ENCODE peak calls at places on chromosomes 13 and 19, in four cellular contexts. One of them, this sample, is unnamed.

GRCh38 chr19:47581605-47582319 is 8.8 kb upstream of the ZNF541 start:
- DNase-seq in aorta: no peak
- DNase-seq in cardiac muscle cell: no peak
- DNase-seq in heart right ventricle: no peak
- DNase-seq in this sample: no peak

GRCh38 chr19:35727053-35727955 is 9.5 kb downstream of the KMT2B start:
- DNase-seq in aorta: no peak
- DNase-seq in cardiac muscle cell: no peak
- DNase-seq in heart right ventricle: no peak
- DNase-seq in this sample: no peak

GRCh38 chr19:56138069-56138468 is 3.0 kb upstream of the ZNF444 start:
- DNase-seq in aorta: no peak
- DNase-seq in cardiac muscle cell: no peak
- DNase-seq in heart right ventricle: no peak
- DNase-seq in this sample: no peak

GRCh38 chr19:8088752-8089663 is 36.4 kb downstream of the CCL25 start:
- DNase-seq in aorta: no peak
- DNase-seq in cardiac muscle cell: no peak
- DNase-seq in heart right ventricle: no peak
- DNase-seq in this sample: no peak

GRCh38 chr13:51783432-51784094 is 20.4 kb downstream of the DHRS12 start:
- DNase-seq in aorta: no peak
- DNase-seq in cardiac muscle cell: no peak
- DNase-seq in heart right ventricle: no peak
- DNase-seq in this sample: no peak

GRCh38 chr19:6047741-6048231 is 62.5 kb downstream of the RFX2 start:
- DNase-seq in aorta: peak; percentile 46
- DNase-seq in cardiac muscle cell: peak; percentile 52
- DNase-seq in heart right ventricle: no peak
- DNase-seq in this sample: no peak

GRCh38 chr13:40629678-40630384 is 36.6 kb downstream of the FOXO1 start:
- DNase-seq in aorta: no peak
- DNase-seq in cardiac muscle cell: no peak
- DNase-seq in heart right ventricle: no peak
- DNase-seq in this sample: no peak

GRCh38 chr13:98780451-98780850 is 28.0 kb upstream of the SLC15A1 start:
- DNase-seq in aorta: no peak
- DNase-seq in cardiac muscle cell: no peak
- DNase-seq in heart right ventricle: no peak
- DNase-seq in this sample: no peak

GRCh38 chr19:8390617-8390981 is 439 bp downstream of the RAB11B start:
- DNase-seq in aorta: peak; percentile 96
- DNase-seq in cardiac muscle cell: peak; percentile 94
- DNase-seq in heart right ventricle: peak; percentile 98
- DNase-seq in this sample: peak; percentile 96

GRCh38 chr19:17824339-17824738 is 3.0 kb upstream of the INSL3 start:
- DNase-seq in aorta: no peak
- DNase-seq in cardiac muscle cell: no peak
- DNase-seq in heart right ventricle: no peak
- DNase-seq in this sample: no peak

GRCh38 chr13:69904784-69905183 is 202.8 kb upstream of the ATXN8OS start:
- DNase-seq in aorta: no peak
- DNase-seq in cardiac muscle cell: no peak
- DNase-seq in heart right ventricle: no peak
- DNase-seq in this sample: no peak

GRCh38 chr13:79973533-79973963 is 367.4 kb downstream of the SPRY2 start:
- DNase-seq in aorta: no peak
- DNase-seq in cardiac muscle cell: no peak
- DNase-seq in heart right ventricle: peak; percentile 22
- DNase-seq in this sample: no peak

GRCh38 chr13:79194272-79194671 is 211.8 kb downstream of the RBM26 start:
- DNase-seq in aorta: no peak
- DNase-seq in cardiac muscle cell: no peak
- DNase-seq in heart right ventricle: no peak
- DNase-seq in this sample: no peak

GRCh38 chr13:110306340-110306959 is 507 bp downstream of the COL4A1 start:
- DNase-seq in aorta: no peak
- DNase-seq in cardiac muscle cell: peak; percentile 65
- DNase-seq in heart right ventricle: no peak
- DNase-seq in this sample: peak; percentile 76

GRCh38 chr13:110309159-110309476 is 2.0 kb downstream of the COL4A2 start:
- DNase-seq in aorta: no peak
- DNase-seq in cardiac muscle cell: no peak
- DNase-seq in heart right ventricle: no peak
- DNase-seq in this sample: no peak

GRCh38 chr13:110306960-110307696 is at the start of the genes COL4A1 and COL4A2:
- DNase-seq in aorta: peak; percentile 80
- DNase-seq in cardiac muscle cell: peak; percentile 83
- DNase-seq in heart right ventricle: peak; percentile 86
- DNase-seq in this sample: peak; percentile 87

GRCh38 chr13:110308377-110309158 is 1.5 kb downstream of the COL4A2 start:
- DNase-seq in aorta: no peak
- DNase-seq in cardiac muscle cell: peak; percentile 78
- DNase-seq in heart right ventricle: no peak
- DNase-seq in this sample: peak; percentile 77

DNA sequence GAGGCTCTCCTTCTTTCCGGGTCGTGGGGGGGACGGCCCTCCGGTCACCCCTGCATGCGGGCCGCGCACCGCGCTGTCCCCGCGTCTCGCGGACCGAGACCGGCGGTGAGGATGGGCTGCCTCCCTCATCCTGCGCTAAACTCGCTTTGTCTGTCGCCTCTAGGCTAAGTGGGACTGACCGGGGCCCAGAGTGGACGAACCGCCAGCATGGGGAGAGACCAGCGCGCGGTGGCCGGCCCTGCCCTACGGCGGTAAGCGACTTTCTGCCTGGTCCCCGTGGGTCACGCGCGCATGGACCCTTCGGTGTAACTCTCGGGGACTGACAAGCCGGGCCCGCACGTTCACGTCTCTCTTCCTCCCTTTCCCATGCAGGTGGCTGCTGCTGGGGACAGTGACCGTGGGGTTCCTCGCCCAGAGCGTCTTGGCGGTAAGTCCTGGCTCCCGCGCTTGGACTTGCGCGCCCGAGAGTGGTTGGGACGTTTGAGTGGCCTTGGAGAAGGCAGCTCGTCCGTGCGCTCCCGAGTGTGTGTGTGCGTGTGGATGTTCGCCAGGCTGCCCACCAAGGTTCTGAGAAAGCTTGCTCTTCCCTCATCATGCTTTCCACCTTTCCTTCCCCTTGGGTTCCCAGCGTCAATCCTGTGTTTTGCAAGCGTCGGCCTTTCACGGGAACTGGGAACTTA is 753 bp downstream of the COL4A2 start:
- DNase-seq in aorta: no peak
- DNase-seq in cardiac muscle cell: peak; percentile 56
- DNase-seq in heart right ventricle: peak; percentile 38
- DNase-seq in this sample: peak; percentile 78
- H3K27ac ChIP-seq in aorta: peak overlapping the region; percentile 91
- H3K27ac ChIP-seq in cardiac muscle cell: peak overlapping the region; percentile 46
- H3K27ac ChIP-seq in heart right ventricle: peak overlapping the region; percentile 96
- H3K27ac ChIP-seq in this sample: peak overlapping the region; percentile 99

GRCh38 chr19:57599761-57600383 is at the start of gene ZNF530:
- DNase-seq in aorta: peak; percentile 96
- DNase-seq in cardiac muscle cell: peak; percentile 94
- DNase-seq in heart right ventricle: peak; percentile 96
- DNase-seq in this sample: peak; percentile 93

DNA sequence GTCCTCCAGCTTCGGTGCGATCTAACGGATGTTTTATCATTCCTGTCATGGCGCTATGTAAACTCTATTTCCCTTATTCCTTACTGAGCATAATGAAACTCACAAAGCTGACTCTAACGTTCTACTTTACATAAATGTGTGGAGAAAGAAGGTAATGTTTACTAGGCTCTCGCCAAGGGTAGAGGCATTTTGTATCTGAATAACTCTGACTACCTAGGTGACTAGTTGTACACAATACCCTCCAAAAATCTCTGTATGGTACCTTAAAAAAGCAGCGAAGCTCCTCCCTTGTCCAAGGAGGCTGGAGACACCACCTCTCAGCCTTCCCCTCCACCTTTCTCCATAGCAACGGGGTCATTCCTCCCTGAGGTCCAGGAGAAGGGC is 316 bp upstream of the ZNF530 start:
- DNase-seq in aorta: no peak
- DNase-seq in cardiac muscle cell: no peak
- DNase-seq in heart right ventricle: no peak
- DNase-seq in this sample: no peak
- H3K27ac ChIP-seq in aorta: no peak overlapping the region
- H3K27ac ChIP-seq in cardiac muscle cell: no peak overlapping the region
- H3K27ac ChIP-seq in heart right ventricle: peak overlapping the region; percentile 79
- H3K27ac ChIP-seq in this sample: no peak overlapping the region

GRCh38 chr19:15368051-15368632 is 11.4 kb downstream of the AKAP8 start:
- DNase-seq in aorta: peak; percentile 38
- DNase-seq in cardiac muscle cell: no peak
- DNase-seq in heart right ventricle: no peak
- DNase-seq in this sample: no peak

GRCh38 chr19:15368798-15369593 is 10.6 kb downstream of the AKAP8 start:
- DNase-seq in aorta: peak; percentile 41
- DNase-seq in cardiac muscle cell: no peak
- DNase-seq in heart right ventricle: no peak
- DNase-seq in this sample: no peak

GRCh38 chr19:15365264-15365663 is 14.3 kb downstream of the AKAP8 start:
- DNase-seq in aorta: no peak
- DNase-seq in cardiac muscle cell: no peak
- DNase-seq in heart right ventricle: no peak
- DNase-seq in this sample: no peak

GRCh38 chr19:15369594-15369891 is 10.0 kb downstream of the AKAP8 start:
- DNase-seq in aorta: no peak
- DNase-seq in cardiac muscle cell: no peak
- DNase-seq in heart right ventricle: no peak
- DNase-seq in this sample: no peak

DNA sequence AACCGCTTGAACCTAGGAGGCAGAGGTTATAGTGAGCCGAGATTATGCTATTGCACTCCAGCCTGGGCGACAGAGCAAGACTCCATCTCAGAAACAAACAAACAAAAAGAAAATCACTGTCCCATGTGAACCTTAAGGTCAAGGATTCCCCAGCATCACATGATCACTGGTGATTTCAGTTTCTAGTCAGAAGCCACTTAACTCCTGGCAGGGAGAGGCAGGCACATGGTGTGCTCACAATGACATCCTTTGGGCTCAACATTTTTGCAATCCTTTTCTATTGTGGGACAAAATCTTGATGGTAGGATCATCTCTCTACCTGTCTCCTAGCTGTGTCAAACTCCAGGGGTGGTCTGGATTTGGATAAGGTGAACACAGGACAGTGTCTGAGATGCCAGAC is 12.1 kb downstream of the AKAP8 start:
- DNase-seq in aorta: no peak
- DNase-seq in cardiac muscle cell: no peak
- DNase-seq in heart right ventricle: no peak
- DNase-seq in this sample: no peak
- H3K27ac ChIP-seq in aorta: no peak overlapping the region
- H3K27ac ChIP-seq in cardiac muscle cell: no peak overlapping the region
- H3K27ac ChIP-seq in heart right ventricle: peak overlapping the region; percentile 34
- H3K27ac ChIP-seq in this sample: no peak overlapping the region

GRCh38 chr13:24215732-24216131 is 55.2 kb downstream of the SPATA13 start:
- DNase-seq in aorta: no peak
- DNase-seq in cardiac muscle cell: peak; percentile 75
- DNase-seq in heart right ventricle: no peak
- DNase-seq in this sample: no peak

GRCh38 chr13:24215007-24215633 is 54.6 kb downstream of the SPATA13 start:
- DNase-seq in aorta: no peak
- DNase-seq in cardiac muscle cell: no peak
- DNase-seq in heart right ventricle: no peak
- DNase-seq in this sample: no peak

GRCh38 chr13:24214528-24214927 is 54.0 kb downstream of the SPATA13 start:
- DNase-seq in aorta: no peak
- DNase-seq in cardiac muscle cell: no peak
- DNase-seq in heart right ventricle: no peak
- DNase-seq in this sample: no peak

GRCh38 chr13:24217601-24218281 is 57.2 kb downstream of the SPATA13 start:
- DNase-seq in aorta: peak; percentile 58
- DNase-seq in cardiac muscle cell: peak; percentile 76
- DNase-seq in heart right ventricle: no peak
- DNase-seq in this sample: no peak

GRCh38 chr13:24216176-24216575 is 55.7 kb downstream of the SPATA13 start:
- DNase-seq in aorta: no peak
- DNase-seq in cardiac muscle cell: no peak
- DNase-seq in heart right ventricle: no peak
- DNase-seq in this sample: no peak
- H3K27ac ChIP-seq in aorta: no peak overlapping the region
- H3K27ac ChIP-seq in cardiac muscle cell: no peak overlapping the region
- H3K27ac ChIP-seq in heart right ventricle: peak overlapping the region; percentile 53
- H3K27ac ChIP-seq in this sample: peak overlapping the region; percentile 66

GRCh38 chr19:31232871-31233270 is 116.4 kb downstream of the TSHZ3 start:
- DNase-seq in aorta: no peak
- DNase-seq in cardiac muscle cell: peak; percentile 88
- DNase-seq in heart right ventricle: no peak
- DNase-seq in this sample: no peak

GRCh38 chr19:31235806-31236205 is 113.4 kb downstream of the TSHZ3 start:
- DNase-seq in aorta: no peak
- DNase-seq in cardiac muscle cell: no peak
- DNase-seq in heart right ventricle: no peak
- DNase-seq in this sample: no peak

GRCh38 chr19:31233288-31233687 is 115.9 kb downstream of the TSHZ3 start:
- DNase-seq in aorta: no peak
- DNase-seq in cardiac muscle cell: no peak
- DNase-seq in heart right ventricle: no peak
- DNase-seq in this sample: no peak

GRCh38 chr19:31232220-31232619 is 117.0 kb downstream of the TSHZ3 start:
- DNase-seq in aorta: no peak
- DNase-seq in cardiac muscle cell: no peak
- DNase-seq in heart right ventricle: no peak
- DNase-seq in this sample: no peak

GRCh38 chr19:31231181-31231580 is 118.1 kb downstream of the TSHZ3 start:
- DNase-seq in aorta: no peak
- DNase-seq in cardiac muscle cell: no peak
- DNase-seq in heart right ventricle: no peak
- DNase-seq in this sample: no peak
- H3K27ac ChIP-seq in aorta: no peak overlapping the region
- H3K27ac ChIP-seq in cardiac muscle cell: no peak overlapping the region
- H3K27ac ChIP-seq in heart right ventricle: no peak overlapping the region
- H3K27ac ChIP-seq in this sample: no peak overlapping the region

GRCh38 chr13:45932172-45932571 is 80.6 kb upstream of the SIAH3 start:
- DNase-seq in aorta: no peak
- DNase-seq in cardiac muscle cell: no peak
- DNase-seq in heart right ventricle: no peak
- DNase-seq in this sample: no peak
- H3K27ac ChIP-seq in aorta: no peak overlapping the region
- H3K27ac ChIP-seq in cardiac muscle cell: no peak overlapping the region
- H3K27ac ChIP-seq in heart right ventricle: no peak overlapping the region
- H3K27ac ChIP-seq in this sample: no peak overlapping the region

GRCh38 chr19:44738603-44739585 is 9.6 kb upstream of the BCL3 start:
- DNase-seq in aorta: no peak
- DNase-seq in cardiac muscle cell: no peak
- DNase-seq in heart right ventricle: no peak
- DNase-seq in this sample: no peak
- H3K27ac ChIP-seq in aorta: no peak overlapping the region
- H3K27ac ChIP-seq in cardiac muscle cell: no peak overlapping the region
- H3K27ac ChIP-seq in heart right ventricle: no peak overlapping the region
- H3K27ac ChIP-seq in this sample: no peak overlapping the region

GRCh38 chr13:102904408-102904862 is 58.6 kb downstream of the ERCC5 start:
- DNase-seq in aorta: no peak
- DNase-seq in cardiac muscle cell: no peak
- DNase-seq in heart right ventricle: no peak
- DNase-seq in this sample: no peak
- H3K27ac ChIP-seq in aorta: no peak overlapping the region
- H3K27ac ChIP-seq in cardiac muscle cell: no peak overlapping the region
- H3K27ac ChIP-seq in heart right ventricle: no peak overlapping the region
- H3K27ac ChIP-seq in this sample: no peak overlapping the region

GRCh38 chr19:1532003-1532402 is 8.1 kb downstream of the PLK5 start:
- DNase-seq in aorta: no peak
- DNase-seq in cardiac muscle cell: no peak
- DNase-seq in heart right ventricle: no peak
- DNase-seq in this sample: no peak
- H3K27ac ChIP-seq in aorta: no peak overlapping the region
- H3K27ac ChIP-seq in cardiac muscle cell: no peak overlapping the region
- H3K27ac ChIP-seq in heart right ventricle: no peak overlapping the region
- H3K27ac ChIP-seq in this sample: no peak overlapping the region

GRCh38 chr19:42122691-42123607 is 9.3 kb downstream of the POU2F2 start:
- DNase-seq in aorta: no peak
- DNase-seq in cardiac muscle cell: no peak
- DNase-seq in heart right ventricle: no peak
- DNase-seq in this sample: no peak
- H3K27ac ChIP-seq in aorta: no peak overlapping the region
- H3K27ac ChIP-seq in cardiac muscle cell: no peak overlapping the region
- H3K27ac ChIP-seq in heart right ventricle: no peak overlapping the region
- H3K27ac ChIP-seq in this sample: no peak overlapping the region

This sample was measured in coronary artery.